ENCODE peak calls at places on chromosomes 6 and 20, in ten cellular contexts. O, A, R, L, V, F, H, N, G and X are unnamed samples.

GRCh38 chr6:161486903-161487531 is 213.2 kb upstream of the AGPAT4 start:
- DNase-seq in O (no peak), A (no peak), R (peak; percentile 13), L (no peak), V (no peak), F (no peak), H (no peak), N (no peak), G (peak; percentile 73), X (no peak)

GRCh38 chr20:14878676-14879019 is 541.2 kb upstream of the FLRT3 start:
- DNase-seq in O (no peak), A (no peak), R (no peak), L (no peak), V (no peak), F (no peak), H (no peak), N (no peak), G (no peak), X (no peak)

GRCh38 chr6:116170358-116171057 is 44.6 kb upstream of the COL10A1 start:
- DNase-seq in O (no peak), A (no peak), R (no peak), L (no peak), V (no peak), F (no peak), H (no peak), N (no peak), G (peak; percentile 53), X (no peak)

GRCh38 chr20:24485981-24486380 is 16.6 kb downstream of the SYNDIG1 start:
- DNase-seq in O (no peak), A (no peak), R (no peak), L (no peak), V (no peak), F (no peak), H (no peak), N (no peak), G (no peak), X (no peak)

GRCh38 chr20:48329676-48330644 is 497.8 kb downstream of the PREX1 start:
- DNase-seq in O (peak; percentile 36), A (no peak), R (no peak), L (no peak), V (peak; percentile 47), F (no peak), H (no peak), N (peak; percentile 29), G (peak; percentile 11), X (no peak)

GRCh38 chr20:41309817-41310216 is 7.7 kb downstream of the ZHX3 start:
- DNase-seq in O (no peak), A (no peak), R (peak; percentile 67), L (no peak), V (no peak), F (no peak), H (peak; percentile 71), N (no peak), G (peak; percentile 38), X (no peak)

GRCh38 chr6:41471064-41471895 is 74.9 kb upstream of the FOXP4 start:
- DNase-seq in O (no peak), A (no peak), R (no peak), L (no peak), V (no peak), F (no peak), H (no peak), N (no peak), G (no peak), X (no peak)

GRCh38 chr6:20234136-20234535 is 21.9 kb upstream of the MBOAT1 start:
- DNase-seq in O (no peak), A (no peak), R (no peak), L (no peak), V (no peak), F (no peak), H (no peak), N (no peak), G (no peak), X (no peak)

GRCh38 chr6:136952714-136953260 is 30.7 kb downstream of the SLC35D3 start:
- DNase-seq in O (no peak), A (no peak), R (no peak), L (no peak), V (no peak), F (no peak), H (no peak), N (no peak), G (no peak), X (no peak)

GRCh38 chr20:48025061-48025515 is 239.8 kb upstream of the SULF2 start:
- DNase-seq in O (no peak), A (no peak), R (peak; percentile 72), L (no peak), V (no peak), F (peak; percentile 77), H (no peak), N (peak; percentile 52), G (no peak), X (no peak)

GRCh38 chr6:16130437-16130891 is 1.6 kb downstream of the MYLIP start:
- DNase-seq in O (peak; percentile 62), A (no peak), R (peak; percentile 11), L (no peak), V (no peak), F (no peak), H (no peak), N (no peak), G (peak; percentile 39), X (no peak)

GRCh38 chr6:116094041-116094440 is 6.6 kb upstream of the NT5DC1 start:
- DNase-seq in O (no peak), A (no peak), R (no peak), L (no peak), V (no peak), F (no peak), H (no peak), N (no peak), G (no peak), X (no peak)

DNA sequence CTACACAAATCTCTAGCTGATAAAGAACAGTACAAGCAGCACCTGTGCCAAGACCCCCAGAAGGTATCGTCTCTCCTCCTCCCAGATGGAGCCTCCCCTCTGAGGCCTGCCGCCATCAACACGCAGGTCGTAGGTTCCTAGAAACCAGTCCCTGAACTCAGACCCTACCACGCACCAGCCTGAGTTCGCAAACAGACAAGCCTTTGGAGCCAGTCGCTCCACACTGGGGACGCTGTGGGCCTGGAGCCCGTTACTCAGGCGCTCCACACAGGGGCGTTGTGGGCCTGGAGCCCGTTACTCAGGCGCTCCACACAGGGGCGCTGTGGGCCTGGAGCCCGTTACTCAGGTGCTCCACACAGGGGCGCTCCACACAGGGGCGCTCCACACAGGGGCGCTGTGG is 263.3 kb downstream of the THBS2 start:
- DNase-seq in O (no peak), A (no peak), R (no peak), L (no peak), V (no peak), F (no peak), H (no peak), N (no peak), G (no peak), X (no peak)
- TF ChIP-seq CTCF in O (no peak), A (no peak), R (no peak), L (no peak), V (no peak), F (no peak), H (peak; percentile 40), N (no peak), G (no peak), X (no peak)

GRCh38 chr6:4162345-4162744 is 27.0 kb upstream of the ECI2 start:
- DNase-seq in O (no peak), A (no peak), R (no peak), L (no peak), V (no peak), F (no peak), H (no peak), N (no peak), G (no peak), X (no peak)
- TF ChIP-seq CTCF in O (peak; percentile 2), A (no peak), R (no peak), L (no peak), V (no peak), F (no peak), H (peak; percentile 31), N (no peak), G (no peak), X (no peak)

GRCh38 chr6:157323114-157323923 is at the start of gene TMEM242:
- DNase-seq in O (peak; percentile 93), A (peak; percentile 86), R (peak; percentile 89), L (peak; percentile 90), V (peak; percentile 88), F (peak; percentile 57), H (peak; percentile 90), N (peak; percentile 96), G (peak; percentile 81), X (peak; percentile 96)
- TF ChIP-seq CTCF in O (peak; percentile 41), A (peak; percentile 50), R (no peak), L (no peak), V (no peak), F (peak; percentile 54), H (peak; percentile 63), N (no peak), G (peak; percentile 25), X (no peak)

GRCh38 chr20:32980990-32981389 is 23.2 kb downstream of the SUN5 start:
- DNase-seq in O (no peak), A (no peak), R (no peak), L (no peak), V (no peak), F (no peak), H (no peak), N (no peak), G (no peak), X (no peak)

GRCh38 chr20:32978009-32978335 is 26.3 kb downstream of the SUN5 start:
- DNase-seq in O (no peak), A (no peak), R (no peak), L (no peak), V (no peak), F (no peak), H (no peak), N (no peak), G (no peak), X (no peak)

GRCh38 chr20:32979201-32979998 is 24.8 kb downstream of the SUN5 start:
- DNase-seq in O (no peak), A (no peak), R (no peak), L (no peak), V (no peak), F (no peak), H (no peak), N (no peak), G (no peak), X (no peak)

GRCh38 chr20:32982617-32983458 is 21.4 kb downstream of the SUN5 start:
- DNase-seq in O (peak; percentile 89), A (no peak), R (no peak), L (peak; percentile 17), V (no peak), F (no peak), H (no peak), N (no peak), G (no peak), X (no peak)

DNA sequence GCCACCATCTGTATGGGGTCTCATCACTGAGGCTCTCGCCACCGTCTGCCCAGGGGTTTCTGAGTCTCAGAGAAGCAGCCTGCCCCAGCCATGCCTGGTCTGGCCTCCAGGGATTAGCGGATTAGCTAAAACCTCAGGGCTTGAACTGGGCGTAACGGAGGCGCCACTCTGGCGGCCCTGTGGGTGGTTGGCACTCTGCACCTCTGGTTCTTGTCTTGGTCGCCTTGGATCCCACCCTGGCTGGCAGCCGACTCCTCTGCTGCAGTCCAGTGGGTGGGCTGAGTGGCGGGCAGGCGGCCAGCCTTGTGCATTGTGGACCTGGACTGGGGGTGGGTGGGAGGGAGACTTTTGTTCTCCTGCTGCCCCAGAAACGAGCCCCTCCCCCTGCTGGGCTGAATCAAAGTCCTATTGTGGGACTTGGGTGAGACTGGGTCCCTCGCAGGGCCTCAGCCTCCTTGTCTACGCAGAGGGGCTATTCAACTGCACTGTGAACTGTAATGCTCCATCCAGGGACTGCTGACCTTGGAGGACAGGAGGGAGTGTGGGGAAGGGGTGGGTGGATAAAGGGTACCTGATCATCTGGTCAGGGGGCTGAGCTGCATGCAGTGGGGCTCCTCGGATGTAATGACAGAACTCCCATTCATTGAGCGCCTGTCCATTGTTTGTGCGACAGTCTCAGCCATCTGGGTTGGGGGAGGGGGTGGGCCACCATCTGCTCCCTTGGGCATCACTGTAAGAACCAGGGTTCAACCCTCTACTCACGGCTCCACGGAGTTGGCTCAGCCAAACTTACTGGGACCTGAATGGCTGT is 23.9 kb downstream of the SUN5 start:
- DNase-seq in O (no peak), A (no peak), R (no peak), L (peak; percentile 90), V (no peak), F (no peak), H (no peak), N (no peak), G (no peak), X (no peak)
- TF ChIP-seq CTCF in O (no peak), A (no peak), R (no peak), L (no peak), V (no peak), F (no peak), H (no peak), N (no peak), G (no peak), X (no peak)